ENCODE peak calls at places on chromosomes 1 and 21, in nine cellular contexts. One of them, this sample, is unnamed.

GRCh38 chr21:31136891-31137290 is 98.6 kb upstream of the KRTAP19-8 start:
- DNase-seq in HFF-Myc: no peak
- DNase-seq in RWPE1: no peak
- DNase-seq in ovary: no peak
- DNase-seq in cardiac muscle cell: no peak
- DNase-seq in stomach: no peak
- DNase-seq in hepatocyte: peak; percentile 30
- DNase-seq in A549: no peak
- DNase-seq in sigmoid colon: no peak
- DNase-seq in this sample: peak; percentile 17

GRCh38 chr1:68141079-68141800 is 90.8 kb upstream of the DIRAS3 start:
- DNase-seq in cardiac muscle cell: peak; percentile 77
- DNase-seq in stomach: no peak
- DNase-seq in HFF-Myc: no peak
- DNase-seq in A549: no peak
- DNase-seq in ovary: no peak
- DNase-seq in sigmoid colon: no peak
- DNase-seq in hepatocyte: peak; percentile 24
- DNase-seq in RWPE1: no peak
- DNase-seq in this sample: no peak

GRCh38 chr1:231800071-231800470 is 173.5 kb downstream of the DISC1 start:
- DNase-seq in cardiac muscle cell: no peak
- DNase-seq in HFF-Myc: no peak
- DNase-seq in A549: no peak
- DNase-seq in stomach: no peak
- DNase-seq in hepatocyte: no peak
- DNase-seq in RWPE1: peak; percentile 20
- DNase-seq in sigmoid colon: no peak
- DNase-seq in ovary: no peak
- DNase-seq in this sample: peak; percentile 85

GRCh38 chr1:198663996-198664789 is 25.4 kb downstream of the PTPRC start:
- DNase-seq in stomach: no peak
- DNase-seq in HFF-Myc: no peak
- DNase-seq in ovary: no peak
- DNase-seq in A549: no peak
- DNase-seq in RWPE1: no peak
- DNase-seq in sigmoid colon: no peak
- DNase-seq in cardiac muscle cell: no peak
- DNase-seq in hepatocyte: no peak
- DNase-seq in this sample: no peak

GRCh38 chr21:44253832-44254700 is 7.6 kb downstream of the DNMT3L start:
- DNase-seq in cardiac muscle cell: no peak
- DNase-seq in hepatocyte: peak; percentile 3
- DNase-seq in RWPE1: no peak
- DNase-seq in stomach: no peak
- DNase-seq in A549: no peak
- DNase-seq in HFF-Myc: no peak
- DNase-seq in ovary: no peak
- DNase-seq in sigmoid colon: peak; percentile 47
- DNase-seq in this sample: no peak

GRCh38 chr1:235831148-235831547 is 35.6 kb downstream of the LYST start:
- DNase-seq in A549: no peak
- DNase-seq in cardiac muscle cell: no peak
- DNase-seq in ovary: no peak
- DNase-seq in stomach: no peak
- DNase-seq in sigmoid colon: no peak
- DNase-seq in hepatocyte: no peak
- DNase-seq in HFF-Myc: no peak
- DNase-seq in RWPE1: peak; percentile 8
- DNase-seq in this sample: peak; percentile 40

GRCh38 chr1:53892911-53893310 is 1.1 kb upstream of the DIO1 start:
- DNase-seq in hepatocyte: no peak
- DNase-seq in ovary: no peak
- DNase-seq in sigmoid colon: no peak
- DNase-seq in RWPE1: no peak
- DNase-seq in stomach: no peak
- DNase-seq in cardiac muscle cell: no peak
- DNase-seq in A549: no peak
- DNase-seq in HFF-Myc: no peak
- DNase-seq in this sample: no peak

GRCh38 chr1:170664283-170664827 is 424 bp downstream of the PRRX1 start:
- DNase-seq in ovary: no peak
- DNase-seq in A549: peak; percentile 38
- DNase-seq in RWPE1: peak; percentile 24
- DNase-seq in HFF-Myc: no peak
- DNase-seq in cardiac muscle cell: peak; percentile 37
- DNase-seq in sigmoid colon: peak; percentile 66
- DNase-seq in stomach: no peak
- DNase-seq in hepatocyte: no peak
- DNase-seq in this sample: no peak

GRCh38 chr1:69271569-69271968 is 296.2 kb upstream of the LRRC7 start:
- DNase-seq in hepatocyte: no peak
- DNase-seq in HFF-Myc: no peak
- DNase-seq in RWPE1: no peak
- DNase-seq in A549: no peak
- DNase-seq in ovary: no peak
- DNase-seq in sigmoid colon: no peak
- DNase-seq in cardiac muscle cell: no peak
- DNase-seq in stomach: no peak
- DNase-seq in this sample: no peak

DNA sequence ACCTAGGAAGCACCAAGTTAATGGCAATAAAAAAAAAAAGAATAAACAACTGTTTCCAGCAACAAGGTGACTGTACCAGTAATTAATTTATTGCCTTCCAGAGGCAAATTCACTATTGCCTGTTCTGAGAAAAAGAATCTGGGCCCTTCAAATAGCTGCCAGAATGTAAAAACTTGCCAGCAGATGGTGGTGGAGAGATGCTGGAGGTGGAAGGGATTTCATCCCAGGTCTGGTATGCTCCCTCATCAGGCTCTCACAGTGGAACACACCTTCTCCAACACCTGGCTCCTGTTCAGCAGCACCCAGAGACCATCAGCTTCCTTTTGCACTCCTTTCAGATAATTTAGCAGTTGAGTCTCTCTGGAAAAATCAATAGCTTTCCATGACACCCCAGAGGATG is 792.9 kb upstream of the ADAMTS5 start:
- DNase-seq in hepatocyte: peak; percentile 7
- DNase-seq in ovary: no peak
- DNase-seq in sigmoid colon: no peak
- DNase-seq in stomach: no peak
- DNase-seq in RWPE1: no peak
- DNase-seq in A549: no peak
- DNase-seq in HFF-Myc: no peak
- DNase-seq in cardiac muscle cell: no peak
- DNase-seq in this sample: peak; percentile 9
- TF ChIP-seq CTCF in hepatocyte: peak; percentile 13
- TF ChIP-seq CTCF in ovary: no peak
- TF ChIP-seq CTCF in sigmoid colon: no peak
- TF ChIP-seq CTCF in stomach: no peak
- TF ChIP-seq CTCF in RWPE1: no peak
- TF ChIP-seq CTCF in A549: no peak
- TF ChIP-seq CTCF in HFF-Myc: no peak
- TF ChIP-seq CTCF in cardiac muscle cell: no peak
- TF ChIP-seq CTCF in this sample: no peak

DNA sequence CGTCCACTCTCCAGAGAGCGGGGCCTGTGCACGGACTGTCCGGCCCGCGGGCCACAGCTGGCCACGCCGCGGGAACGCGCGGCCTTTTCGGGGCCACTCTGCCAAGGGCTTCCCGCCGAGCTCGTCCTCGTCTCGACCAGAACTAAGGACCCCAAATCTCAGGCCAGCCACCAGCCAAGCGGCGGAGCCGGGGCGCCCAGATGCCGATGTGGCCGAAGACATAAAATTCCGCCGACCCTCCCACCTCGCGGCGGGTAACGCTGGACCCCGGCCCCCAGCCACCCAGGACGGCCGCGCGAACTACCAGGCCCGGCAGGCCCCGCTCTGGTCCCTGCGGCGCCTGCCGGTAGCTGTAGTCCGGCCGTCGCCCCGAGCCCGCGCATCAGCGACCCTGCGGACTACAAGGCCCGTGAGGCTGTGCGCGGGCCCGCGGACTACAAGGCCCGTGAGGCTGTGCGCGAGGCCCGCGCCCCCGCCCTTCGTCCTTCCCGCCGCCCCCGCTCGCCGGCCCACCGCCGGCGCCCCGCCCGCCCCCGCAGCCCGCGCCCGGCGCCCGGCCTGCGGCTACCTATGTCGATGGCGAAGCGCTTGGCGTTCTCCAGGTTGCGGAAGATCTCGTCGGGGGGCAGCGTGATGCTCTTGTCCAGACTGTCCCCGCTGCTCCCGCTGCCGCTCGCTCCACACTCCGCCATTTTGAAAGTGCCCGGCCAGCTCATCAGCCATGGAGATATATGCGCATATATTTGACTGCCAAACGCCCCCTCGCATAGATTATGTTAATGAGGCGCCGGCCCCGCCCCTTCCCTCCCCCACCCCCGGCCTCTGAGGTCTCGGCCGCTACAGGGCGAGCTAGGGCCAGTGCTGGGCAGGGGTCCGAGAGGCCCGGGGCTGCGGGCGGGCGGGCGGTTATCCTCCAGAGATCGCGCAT is at the start of gene PANK4:
- DNase-seq in A549: peak; percentile 80
- DNase-seq in cardiac muscle cell: peak; percentile 98
- DNase-seq in ovary: peak; percentile 90
- DNase-seq in hepatocyte: peak; percentile 98
- DNase-seq in RWPE1: peak; percentile 84
- DNase-seq in HFF-Myc: peak; percentile 53
- DNase-seq in sigmoid colon: peak; percentile 96
- DNase-seq in stomach: peak; percentile 95
- DNase-seq in this sample: peak; percentile 92
- TF ChIP-seq CTCF in A549: no peak
- TF ChIP-seq CTCF in cardiac muscle cell: no peak
- TF ChIP-seq CTCF in ovary: no peak
- TF ChIP-seq CTCF in hepatocyte: no peak
- TF ChIP-seq CTCF in RWPE1: no peak
- TF ChIP-seq CTCF in HFF-Myc: no peak
- TF ChIP-seq CTCF in sigmoid colon: no peak
- TF ChIP-seq CTCF in stomach: no peak
- TF ChIP-seq CTCF in this sample: no peak

GRCh38 chr21:42426424-42426823 is 22.7 kb downstream of the UBASH3A start:
- DNase-seq in sigmoid colon: no peak
- DNase-seq in A549: no peak
- DNase-seq in stomach: no peak
- DNase-seq in HFF-Myc: no peak
- DNase-seq in RWPE1: no peak
- DNase-seq in hepatocyte: no peak
- DNase-seq in cardiac muscle cell: no peak
- DNase-seq in ovary: no peak
- DNase-seq in this sample: no peak
- TF ChIP-seq CTCF in sigmoid colon: no peak
- TF ChIP-seq CTCF in A549: no peak
- TF ChIP-seq CTCF in stomach: no peak
- TF ChIP-seq CTCF in HFF-Myc: no peak
- TF ChIP-seq CTCF in RWPE1: no peak
- TF ChIP-seq CTCF in hepatocyte: no peak
- TF ChIP-seq CTCF in cardiac muscle cell: no peak
- TF ChIP-seq CTCF in ovary: no peak
- TF ChIP-seq CTCF in this sample: no peak

DNA sequence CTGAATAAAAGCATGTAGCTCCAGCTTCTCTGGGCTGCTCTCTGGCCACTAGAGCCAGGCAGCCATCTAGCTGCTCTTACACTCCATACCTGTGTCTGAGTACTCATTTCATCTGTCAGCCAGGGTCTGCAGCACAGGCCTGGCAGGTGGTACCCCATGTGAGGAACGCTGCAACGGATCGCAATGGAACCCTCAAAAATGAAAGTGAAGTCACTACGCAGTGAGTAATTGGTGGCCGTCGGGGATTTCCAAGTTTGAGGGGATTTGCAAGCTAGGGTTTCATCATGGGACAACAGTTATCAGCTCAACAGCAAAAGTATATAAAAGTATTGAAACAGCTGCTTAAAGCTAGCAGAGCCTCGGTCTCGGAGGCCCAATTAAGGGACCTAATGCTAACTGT is 186.7 kb downstream of the HFM1 start:
- DNase-seq in A549: no peak
- DNase-seq in stomach: no peak
- DNase-seq in RWPE1: no peak
- DNase-seq in cardiac muscle cell: no peak
- DNase-seq in HFF-Myc: no peak
- DNase-seq in ovary: no peak
- DNase-seq in sigmoid colon: no peak
- DNase-seq in hepatocyte: no peak
- DNase-seq in this sample: no peak
- TF ChIP-seq CTCF in A549: no peak
- TF ChIP-seq CTCF in stomach: no peak
- TF ChIP-seq CTCF in RWPE1: no peak
- TF ChIP-seq CTCF in cardiac muscle cell: no peak
- TF ChIP-seq CTCF in HFF-Myc: no peak
- TF ChIP-seq CTCF in ovary: no peak
- TF ChIP-seq CTCF in sigmoid colon: no peak
- TF ChIP-seq CTCF in hepatocyte: no peak
- TF ChIP-seq CTCF in this sample: no peak

DNA sequence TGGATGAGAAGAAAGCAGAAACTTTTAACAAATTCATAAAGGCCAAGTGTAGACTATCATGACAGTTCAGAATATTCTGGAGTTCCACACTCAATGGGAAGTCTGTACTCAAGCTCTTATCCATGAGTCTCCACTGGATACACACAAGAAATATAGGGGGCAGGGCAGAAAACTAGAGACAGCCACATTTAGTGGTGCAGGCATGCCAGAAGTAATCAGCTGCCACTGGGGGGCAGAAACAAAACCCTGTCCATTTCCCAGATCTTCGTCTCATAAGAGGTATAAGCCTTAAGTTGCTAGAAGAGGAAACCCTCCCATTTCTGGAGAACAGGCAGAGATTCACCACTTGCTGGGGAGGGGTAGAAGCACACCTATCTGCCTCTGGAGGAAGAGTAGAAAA is 166.8 kb upstream of the GALNT2 start:
- DNase-seq in A549: no peak
- DNase-seq in hepatocyte: no peak
- DNase-seq in ovary: no peak
- DNase-seq in stomach: no peak
- DNase-seq in RWPE1: no peak
- DNase-seq in sigmoid colon: no peak
- DNase-seq in cardiac muscle cell: no peak
- DNase-seq in HFF-Myc: no peak
- DNase-seq in this sample: no peak
- TF ChIP-seq CTCF in A549: no peak
- TF ChIP-seq CTCF in hepatocyte: no peak
- TF ChIP-seq CTCF in ovary: no peak
- TF ChIP-seq CTCF in stomach: no peak
- TF ChIP-seq CTCF in RWPE1: no peak
- TF ChIP-seq CTCF in sigmoid colon: no peak
- TF ChIP-seq CTCF in cardiac muscle cell: no peak
- TF ChIP-seq CTCF in HFF-Myc: no peak
- TF ChIP-seq CTCF in this sample: no peak

GRCh38 chr21:39581414-39581813 is 31.3 kb upstream of the B3GALT5 start:
- DNase-seq in cardiac muscle cell: no peak
- DNase-seq in A549: no peak
- DNase-seq in ovary: no peak
- DNase-seq in HFF-Myc: no peak
- DNase-seq in sigmoid colon: no peak
- DNase-seq in hepatocyte: no peak
- DNase-seq in RWPE1: no peak
- DNase-seq in stomach: no peak
- DNase-seq in this sample: no peak
- TF ChIP-seq CTCF in cardiac muscle cell: no peak
- TF ChIP-seq CTCF in A549: no peak
- TF ChIP-seq CTCF in ovary: no peak
- TF ChIP-seq CTCF in HFF-Myc: peak; percentile 10
- TF ChIP-seq CTCF in sigmoid colon: no peak
- TF ChIP-seq CTCF in hepatocyte: no peak
- TF ChIP-seq CTCF in RWPE1: no peak
- TF ChIP-seq CTCF in stomach: no peak
- TF ChIP-seq CTCF in this sample: no peak